ENCODE peak calls at places on chromosomes 1 and 21, in seven cellular contexts. G, I, U, Y, L, N and K are unnamed samples.

GRCh38 chr1:233951804-233952203 is 47.3 kb downstream of the SLC35F3 start:
- DNase-seq in Y (no peak), G (no peak), L (no peak), U (no peak), I (no peak), N (no peak), K (no peak)

GRCh38 chr1:89525169-89525855 is 683 bp downstream of the LRRC8B start:
- DNase-seq in I (peak; percentile 79), U (peak; percentile 58), N (peak; percentile 33), Y (peak; percentile 36), L (peak; percentile 42), G (peak; percentile 18), K (no peak)

GRCh38 chr1:101977266-101977665 is 19.5 kb downstream of the OLFM3 start:
- DNase-seq in U (no peak), Y (no peak), I (no peak), N (no peak), L (no peak), G (no peak), K (no peak)

GRCh38 chr1:17059391-17060128 is 5.7 kb upstream of the SDHB start:
- DNase-seq in I (peak; percentile 79), Y (peak; percentile 52), U (peak; percentile 86), N (peak; percentile 21), G (no peak), L (peak; percentile 22), K (peak; percentile 86)

GRCh38 chr1:176789571-176790090 is 326.7 kb downstream of the PAPPA2 start:
- DNase-seq in Y (no peak), G (no peak), I (no peak), U (no peak), L (no peak), N (no peak), K (peak; percentile 78)

GRCh38 chr21:38880578-38880966 is 74.8 kb downstream of the ETS2 start:
- DNase-seq in N (no peak), G (no peak), I (no peak), Y (no peak), U (no peak), L (no peak), K (no peak)

GRCh38 chr1:55441474-55441873 is 226.3 kb upstream of the USP24 start:
- DNase-seq in G (no peak), I (no peak), N (no peak), Y (no peak), L (no peak), U (no peak), K (no peak)

GRCh38 chr1:232966663-232967062 is 16.3 kb downstream of the NTPCR start:
- DNase-seq in N (no peak), Y (no peak), U (peak; percentile 28), I (no peak), L (no peak), G (no peak), K (no peak)

GRCh38 chr1:147246044-147246690 is 3.7 kb downstream of the CHD1L start:
- DNase-seq in N (no peak), G (no peak), I (no peak), L (no peak), U (no peak), Y (no peak), K (no peak)

GRCh38 chr1:244093265-244093638 is 42.2 kb downstream of the ZBTB18 start:
- DNase-seq in G (no peak), N (no peak), I (no peak), U (no peak), Y (no peak), L (no peak), K (no peak)

GRCh38 chr1:156157506-156157905 is 4.1 kb downstream of the SEMA4A start:
- DNase-seq in I (no peak), L (no peak), U (no peak), Y (no peak), G (no peak), N (no peak), K (no peak)

GRCh38 chr1:178684542-178685000 is 40.5 kb upstream of the RALGPS2 start:
- DNase-seq in L (no peak), G (no peak), U (peak; percentile 14), N (no peak), Y (no peak), I (no peak), K (peak; percentile 32)

GRCh38 chr1:29243863-29244185 is 7.5 kb downstream of the PTPRU start:
- DNase-seq in L (no peak), G (no peak), N (no peak), Y (no peak), U (no peak), I (no peak), K (no peak)

GRCh38 chr21:37803076-37803475 is 113.2 kb downstream of the KCNJ6 start:
- DNase-seq in L (no peak), G (no peak), U (no peak), I (no peak), N (no peak), Y (no peak), K (no peak)

GRCh38 chr21:38212716-38213115 is 44.1 kb upstream of the KCNJ15 start:
- DNase-seq in L (no peak), G (no peak), N (no peak), Y (no peak), U (no peak), I (no peak), K (no peak)

GRCh38 chr21:42785666-42786427 is 93.5 kb downstream of the WDR4 start:
- DNase-seq in G (no peak), Y (no peak), L (no peak), I (no peak), U (no peak), N (no peak), K (no peak)

GRCh38 chr1:97814121-97814520 is 106.7 kb downstream of the DPYD start:
- DNase-seq in G (no peak), Y (no peak), N (no peak), L (no peak), I (no peak), U (no peak), K (no peak)

GRCh38 chr1:11180342-11180744 is 8.8 kb upstream of the ANGPTL7 start:
- DNase-seq in L (no peak), G (no peak), N (no peak), I (no peak), Y (no peak), U (no peak), K (peak; percentile 4)

GRCh38 chr1:33093004-33093403 is 12.1 kb downstream of the AZIN2 start:
- DNase-seq in L (no peak), Y (no peak), U (no peak), G (no peak), N (no peak), I (no peak), K (no peak)

GRCh38 chr1:225847610-225848009 is 34.6 kb downstream of the TMEM63A start:
- DNase-seq in I (no peak), N (no peak), L (no peak), U (peak; percentile 58), G (no peak), Y (no peak), K (no peak)

GRCh38 chr1:62356257-62356835 is 37.1 kb upstream of the KANK4 start:
- DNase-seq in U (peak; percentile 35), L (no peak), I (no peak), Y (no peak), N (no peak), G (no peak), K (peak; percentile 93)

GRCh38 chr21:46617267-46618051 is 12.6 kb upstream of the S100B start:
- DNase-seq in N (no peak), U (no peak), Y (no peak), I (no peak), L (no peak), G (no peak), K (peak; percentile 59)

GRCh38 chr1:46595127-46595526 is 8.9 kb downstream of the MKNK1 start:
- DNase-seq in U (no peak), L (no peak), G (peak; percentile 76), N (no peak), Y (no peak), I (peak; percentile 83), K (peak; percentile 34)

GRCh38 chr1:5725855-5726585 is 266.2 kb downstream of the NPHP4 start:
- DNase-seq in N (no peak), G (peak; percentile 4), I (no peak), L (no peak), Y (peak; percentile 1), U (no peak), K (no peak)

GRCh38 chr1:207024202-207025143 is 8.1 kb downstream of the C1orf116 start:
- DNase-seq in G (no peak), Y (no peak), L (no peak), I (no peak), U (peak; percentile 82), N (no peak), K (no peak)

GRCh38 chr1:15919316-15919715 is 56.6 kb downstream of the ZBTB17 start:
- DNase-seq in I (no peak), L (peak; percentile 38), U (no peak), G (no peak), Y (no peak), N (peak; percentile 31), K (peak; percentile 78)

GRCh38 chr1:87151500-87152421 is 176.9 kb upstream of the LMO4 start:
- DNase-seq in L (peak; percentile 16), I (peak; percentile 91), N (no peak), Y (peak; percentile 42), G (peak; percentile 61), U (peak; percentile 83), K (peak; percentile 82)

GRCh38 chr1:31442648-31442994 is 29.6 kb downstream of the SERINC2 start:
- DNase-seq in N (no peak), G (no peak), L (no peak), I (no peak), U (no peak), Y (no peak), K (no peak)

GRCh38 chr1:233359431-233359830 is 31.9 kb downstream of the MAP3K21 start:
- DNase-seq in G (no peak), L (no peak), Y (no peak), I (no peak), N (no peak), U (peak; percentile 71), K (no peak)

GRCh38 chr21:42991992-42992740 is 17.8 kb downstream of the PKNOX1 start:
- DNase-seq in G (no peak), I (no peak), N (no peak), U (peak; percentile 83), Y (peak; percentile 85), L (no peak), K (peak; percentile 84)

GRCh38 chr1:205312866-205313680 is 8.5 kb downstream of the NUAK2 start:
- DNase-seq in L (no peak), U (no peak), I (no peak), N (no peak), G (no peak), Y (no peak), K (no peak)
- H3K4me3 ChIP-seq in L (peak overlapping the region; percentile 72), U (no peak overlapping the region), I (no peak overlapping the region), N (peak overlapping the region; percentile 40), G (peak overlapping the region; percentile 21), Y (no peak overlapping the region), K (no peak overlapping the region)

GRCh38 chr1:93613895-93614294 is 67.7 kb downstream of the BCAR3 start:
- DNase-seq in N (no peak), Y (peak; percentile 64), I (no peak), U (peak; percentile 39), L (no peak), G (no peak), K (no peak)
- H3K4me3 ChIP-seq in N (no peak overlapping the region), Y (peak overlapping the region; percentile 18), I (peak overlapping the region; percentile 79), U (no peak overlapping the region), L (no peak overlapping the region), G (peak overlapping the region; percentile 28), K (no peak overlapping the region)

GRCh38 chr1:26726784-26727183 is 31.0 kb downstream of the ARID1A start:
- DNase-seq in I (no peak), Y (no peak), N (no peak), L (no peak), U (no peak), G (no peak), K (peak; percentile 95)
- H3K4me3 ChIP-seq in I (no peak overlapping the region), Y (no peak overlapping the region), N (no peak overlapping the region), L (no peak overlapping the region), U (no peak overlapping the region), G (no peak overlapping the region), K (no peak overlapping the region)

GRCh38 chr1:44242761-44243160 is 29.5 kb downstream of the DMAP1 start:
- DNase-seq in I (peak; percentile 55), U (no peak), N (no peak), Y (no peak), L (no peak), G (no peak), K (no peak)
- H3K4me3 ChIP-seq in I (no peak overlapping the region), U (no peak overlapping the region), N (no peak overlapping the region), Y (no peak overlapping the region), L (no peak overlapping the region), G (no peak overlapping the region), K (no peak overlapping the region)